ENCODE peak calls at places on chromosomes 7 and 10, in eight cellular contexts. H is psoas muscle; C is T-helper 2 cell; L is hypothalamus; R is activated gamma-delta T cell; I is upper lobe of right lung; N is transverse colon; M is activated effector memory CD4-positive, alpha-beta T cell treated with Interleukin-2 at 50 U/mL for 16 hours. K is an unnamed sample.

GRCh38 chr7:151120896-151121295 is 34.6 kb downstream of the AGAP3 start:
- DNase-seq in N (no peak), C (no peak), R (no peak), H (no peak), L (peak), I (no peak), M (no peak), K (peak)

GRCh38 chr10:13074562-13075451 is 25.2 kb upstream of the OPTN start:
- DNase-seq in N (peak), M (peak), C (peak), L (peak), H (peak), I (peak), R (no peak), K (peak)

GRCh38 chr10:25582961-25583360 is 351.1 kb upstream of the MYO3A start:
- DNase-seq in N (no peak), I (no peak), M (no peak), R (no peak), H (no peak), L (no peak), C (no peak), K (no peak)

GRCh38 chr7:46229409-46229808 is 308.3 kb upstream of the IGFBP3 start:
- DNase-seq in R (no peak), C (no peak), N (no peak), H (no peak), I (no peak), L (no peak), M (no peak), K (no peak)

GRCh38 chr7:130925136-130925794 is 191.3 kb upstream of the KLF14 start:
- DNase-seq in M (no peak), R (no peak), H (no peak), N (no peak), L (no peak), C (no peak), I (no peak), K (no peak)

GRCh38 chr7:4179616-4180380 is 502.3 kb upstream of the FOXK1 start:
- DNase-seq in H (peak), I (no peak), R (no peak), M (no peak), L (no peak), C (no peak), N (no peak), K (no peak)

GRCh38 chr7:69399038-69399800 is 199.1 kb upstream of the AUTS2 start:
- DNase-seq in R (no peak), L (peak), H (no peak), C (no peak), N (no peak), M (no peak), I (no peak), K (peak)

GRCh38 chr7:117588352-117588794 is 108.5 kb downstream of the CFTR start:
- DNase-seq in L (no peak), I (no peak), C (no peak), N (no peak), H (no peak), M (no peak), R (no peak), K (no peak)

GRCh38 chr10:124576526-124577420 is 115.2 kb downstream of the LHPP start:
- DNase-seq in I (no peak), C (no peak), L (no peak), M (no peak), N (no peak), H (no peak), R (no peak), K (no peak)

GRCh38 chr10:12846718-12847117 is 154.8 kb downstream of the CCDC3 start:
- DNase-seq in H (no peak), I (no peak), R (no peak), M (no peak), C (no peak), N (no peak), L (no peak), K (no peak)

GRCh38 chr10:60767424-60767823 is 10.9 kb upstream of the CDK1 start:
- DNase-seq in C (no peak), H (no peak), I (no peak), N (no peak), L (no peak), R (no peak), M (no peak), K (no peak)

GRCh38 chr7:5532520-5533335 is 109.1 kb upstream of the TNRC18 start:
- DNase-seq in M (no peak), N (peak), R (no peak), L (no peak), H (peak), I (peak), C (no peak), K (peak)

GRCh38 chr7:106623846-106624245 is 37.1 kb downstream of the CCDC71L start:
- DNase-seq in C (no peak), N (no peak), I (no peak), H (no peak), M (no peak), L (no peak), R (no peak), K (no peak)

GRCh38 chr10:2978111-2978510 is 89.2 kb upstream of the PFKP start:
- DNase-seq in I (no peak), N (no peak), H (no peak), R (no peak), L (no peak), C (no peak), M (no peak), K (no peak)

GRCh38 chr10:72173267-72173634 is 42.6 kb upstream of the ANAPC16 start:
- DNase-seq in N (no peak), M (no peak), L (no peak), C (no peak), I (no peak), R (no peak), H (no peak), K (no peak)

GRCh38 chr7:155333346-155334234 is 35.9 kb downstream of the INSIG1 start:
- DNase-seq in C (no peak), M (no peak), N (no peak), H (no peak), R (no peak), L (no peak), I (no peak), K (no peak)

GRCh38 chr7:102439963-102440795 is 6.8 kb downstream of the ORAI2 start:
- DNase-seq in I (no peak), H (peak), R (no peak), C (no peak), N (no peak), L (no peak), M (no peak), K (no peak)

GRCh38 chr10:62454696-62455451 is 80.7 kb downstream of the ZNF365 start:
- DNase-seq in N (no peak), I (no peak), H (peak), M (no peak), L (no peak), R (no peak), C (no peak), K (no peak)

GRCh38 chr10:51139176-51139575 is 64.9 kb downstream of the PRKG1 start:
- DNase-seq in R (no peak), L (no peak), M (no peak), I (no peak), H (no peak), N (no peak), C (no peak), K (no peak)

GRCh38 chr10:33542747-33543505 is 208.5 kb upstream of the NRP1 start:
- DNase-seq in H (no peak), C (no peak), R (no peak), L (no peak), M (no peak), I (no peak), N (no peak), K (no peak)

GRCh38 chr7:134750083-134751062 is 29.1 kb upstream of the CALD1 start:
- DNase-seq in I (no peak), H (peak), C (peak), M (peak), L (peak), N (peak), R (no peak), K (peak)

GRCh38 chr10:79241990-79242619 is 105.2 kb upstream of the PPIF start:
- DNase-seq in I (peak), M (peak), R (peak), H (peak), L (peak), N (peak), C (peak), K (peak)

GRCh38 chr10:66307826-66308225 is 618.0 kb upstream of the LRRTM3 start:
- DNase-seq in L (no peak), R (no peak), N (no peak), H (no peak), C (no peak), I (no peak), M (no peak), K (no peak)

GRCh38 chr7:110148054-110148453 is 942.9 kb upstream of the LRRN3 start:
- DNase-seq in R (no peak), H (no peak), N (peak), C (no peak), M (no peak), I (no peak), L (no peak), K (no peak)

GRCh38 chr10:1418031-1418550 is 319.2 kb downstream of the ADARB2 start:
- DNase-seq in C (no peak), R (no peak), M (no peak), L (no peak), I (no peak), H (no peak), N (no peak), K (no peak)

GRCh38 chr7:7970620-7971307 is 2.2 kb downstream of the GLCCI1 start:
- DNase-seq in N (no peak), R (no peak), M (no peak), L (no peak), H (no peak), C (no peak), I (no peak), K (no peak)

GRCh38 chr7:25392571-25393338 is 164.5 kb upstream of the NPVF start:
- DNase-seq in C (no peak), L (no peak), R (no peak), H (no peak), N (no peak), M (no peak), I (no peak), K (no peak)

GRCh38 chr10:121734517-121735137 is 136.4 kb upstream of the FGFR2 start:
- DNase-seq in L (no peak), N (no peak), R (no peak), C (no peak), H (no peak), I (no peak), M (no peak), K (no peak)

GRCh38 chr10:123683865-123684264 is 17.7 kb downstream of the GPR26 start:
- DNase-seq in L (no peak), R (no peak), I (no peak), C (no peak), H (no peak), M (no peak), N (no peak), K (no peak)

GRCh38 chr10:44325157-44325556 is 59.7 kb downstream of the CXCL12 start:
- DNase-seq in R (no peak), I (no peak), L (no peak), H (no peak), C (no peak), N (peak), M (no peak), K (no peak)

GRCh38 chr10:117399341-117400196 is 24.3 kb upstream of the PDZD8 start:
- DNase-seq in I (no peak), N (no peak), C (no peak), M (no peak), L (no peak), R (no peak), H (no peak), K (no peak)

GRCh38 chr10:42975005-42975493 is 101.8 kb upstream of the RET start:
- DNase-seq in H (peak), I (peak), C (no peak), M (no peak), R (no peak), N (no peak), L (no peak), K (no peak)

GRCh38 chr10:61285749-61286148 is 167.4 kb downstream of the TMEM26 start:
- DNase-seq in H (no peak), M (no peak), L (no peak), I (no peak), N (no peak), C (no peak), R (no peak), K (no peak)

GRCh38 chr7:134927723-134928122 is 58.6 kb upstream of the AGBL3 start:
- DNase-seq in H (no peak), C (no peak), M (no peak), N (no peak), L (no peak), I (no peak), R (no peak), K (no peak)

GRCh38 chr7:142549007-142549406 is 200.3 kb upstream of the PRSS1 start:
- DNase-seq in R (no peak), C (no peak), L (no peak), N (no peak), I (no peak), M (no peak), H (no peak), K (no peak)

GRCh38 chr10:21873198-21873597 is 130.3 kb downstream of the DNAJC1 start:
- DNase-seq in R (no peak), I (no peak), M (no peak), L (no peak), H (no peak), C (no peak), N (no peak), K (no peak)